ENCODE peak calls at places on chromosome 6, in six cellular contexts. K is Calu3; B is endothelial cell of umbilical vein; S is non-pigmented ciliary epithelial cell; I is stimulated activated CD8-positive, alpha-beta memory T cell treated with anti-CD3 and anti-CD28 coated beads, Interleukin-2, amount 100 ng/mL, for 48 hours; P is EL. J is an unnamed sample.
A peak's percentile ranks its signal among the peaks of the same experiment; 100 is the strongest.

GRCh38 chr6:149082320-149082719 is 235.2 kb upstream of the TAB2 start:
- DNase-seq in K (peak; percentile 71), B (peak; percentile 62), S (no peak), I (peak; percentile 76), P (peak; percentile 67), J (no peak)

GRCh38 chr6:102417368-102417767 is 1023.9 kb downstream of the GRIK2 start:
- DNase-seq in K (no peak), B (no peak), S (no peak), I (no peak), P (no peak), J (no peak)

GRCh38 chr6:140208286-140208685 is 833.8 kb upstream of the CITED2 start:
- DNase-seq in K (no peak), B (peak; percentile 49), S (no peak), I (no peak), P (no peak), J (no peak)

GRCh38 chr6:152605901-152606390 is 31.2 kb downstream of the SYNE1 start:
- DNase-seq in K (no peak), B (no peak), S (no peak), I (no peak), P (no peak), J (no peak)

GRCh38 chr6:444653-445275 is 53.2 kb downstream of the IRF4 start:
- DNase-seq in K (no peak), B (no peak), S (no peak), I (peak; percentile 34), P (no peak), J (no peak)

GRCh38 chr6:165266236-165267025 is 43.0 kb downstream of the C6orf118 start:
- DNase-seq in K (no peak), B (no peak), S (no peak), I (no peak), P (no peak), J (no peak)

GRCh38 chr6:87176493-87176892 is 21.1 kb downstream of the ZNF292 start:
- DNase-seq in K (no peak), B (no peak), S (no peak), I (no peak), P (no peak), J (no peak)

GRCh38 chr6:78302411-78302810 is 564.9 kb upstream of the IRAK1BP1 start:
- DNase-seq in K (no peak), B (no peak), S (no peak), I (no peak), P (no peak), J (no peak)

GRCh38 chr6:130933712-130934200 is 106.5 kb downstream of the SMLR1 start:
- DNase-seq in K (peak; percentile 18), B (no peak), S (no peak), I (no peak), P (peak; percentile 34), J (no peak)

GRCh38 chr6:118993803-118994231 is 58.9 kb upstream of the MCM9 start:
- DNase-seq in K (no peak), B (no peak), S (no peak), I (no peak), P (no peak), J (no peak)

GRCh38 chr6:125858427-125859320 is 67.9 kb downstream of the NCOA7 start:
- DNase-seq in K (peak; percentile 60), B (peak; percentile 68), S (peak; percentile 51), I (peak; percentile 1), P (peak; percentile 75), J (peak; percentile 29)

GRCh38 chr6:145587342-145587741 is 148.0 kb downstream of the EPM2A start:
- DNase-seq in K (no peak), B (no peak), S (no peak), I (no peak), P (no peak), J (no peak)

GRCh38 chr6:111361648-111362047 is 121.4 kb downstream of the REV3L start:
- DNase-seq in K (peak; percentile 35), B (peak; percentile 46), S (no peak), I (no peak), P (peak; percentile 49), J (no peak)

GRCh38 chr6:48826884-48827701 is 636.0 kb downstream of the MMUT start:
- DNase-seq in K (peak; percentile 70), B (peak; percentile 71), S (peak; percentile 92), I (no peak), P (peak; percentile 99), J (peak; percentile 88)

GRCh38 chr6:110414669-110415296 is 592 bp downstream of the DDO start:
- DNase-seq in K (no peak), B (no peak), S (no peak), I (no peak), P (no peak), J (no peak)

GRCh38 chr6:14922306-14922705 is 323.6 kb upstream of the JARID2 start:
- DNase-seq in K (no peak), B (no peak), S (no peak), I (no peak), P (no peak), J (no peak)

GRCh38 chr6:61809004-61809595 is 476.9 kb downstream of the KHDRBS2 start:
- DNase-seq in K (no peak), B (no peak), S (no peak), I (no peak), P (no peak), J (no peak)

GRCh38 chr6:27957526-27957925 is 485 bp downstream of the OR2B6 start:
- DNase-seq in K (no peak), B (no peak), S (no peak), I (no peak), P (no peak), J (no peak)

GRCh38 chr6:35483892-35484645 is 12.8 kb downstream of the TEAD3 start:
- DNase-seq in K (no peak), B (no peak), S (no peak), I (no peak), P (no peak), J (no peak)

GRCh38 chr6:13811627-13812358 is 2.6 kb downstream of the MCUR1 start:
- DNase-seq in K (no peak), B (no peak), S (no peak), I (no peak), P (no peak), J (no peak)

GRCh38 chr6:21494505-21494904 is 99.0 kb upstream of the SOX4 start:
- DNase-seq in K (no peak), B (no peak), S (no peak), I (no peak), P (no peak), J (no peak)

GRCh38 chr6:52877786-52878185 is 31.7 kb downstream of the GSTA3 start:
- DNase-seq in K (no peak), B (no peak), S (no peak), I (no peak), P (no peak), J (no peak)

GRCh38 chr6:56483929-56484328 is 158.8 kb downstream of the DST start:
- DNase-seq in K (no peak), B (peak; percentile 4), S (no peak), I (no peak), P (peak; percentile 66), J (no peak)

GRCh38 chr6:144809120-144809519 is 524.0 kb downstream of the UTRN start:
- DNase-seq in K (no peak), B (no peak), S (no peak), I (no peak), P (peak; percentile 54), J (no peak)

GRCh38 chr6:25370175-25371036 is 91.2 kb downstream of the CARMIL1 start:
- DNase-seq in K (no peak), B (no peak), S (no peak), I (no peak), P (no peak), J (no peak)

GRCh38 chr6:38241200-38241599 is 398.5 kb downstream of the BTBD9 start:
- DNase-seq in K (no peak), B (no peak), S (no peak), I (no peak), P (peak; percentile 69), J (no peak)

GRCh38 chr6:75602164-75602896 is 650 bp downstream of the SENP6 start:
- DNase-seq in K (peak; percentile 38), B (peak; percentile 64), S (no peak), I (peak; percentile 36), P (peak; percentile 49), J (no peak)

J was measured in kidney epithelial cell.